ENCODE peak calls at places on chromosomes 4 and X, in nine cellular contexts. M, K, Z, L, S, E, D, H and A are unnamed samples.

GRCh38 chrX:136759968-136760367 is 20.8 kb downstream of the ARHGEF6 start:
- ATAC-seq in M (peak; percentile 34), K (peak; percentile 56), Z (peak; percentile 47), L (peak; percentile 65), S (no peak), E (peak; percentile 38), D (no peak), H (peak; percentile 53), A (no peak)

GRCh38 chrX:25020391-25021131 is 4.8 kb upstream of the ARX start:
- ATAC-seq in M (peak; percentile 85), K (peak; percentile 37), Z (peak; percentile 59), L (peak; percentile 72), S (no peak), E (peak; percentile 55), D (no peak), H (peak; percentile 79), A (peak; percentile 27)

GRCh38 chr4:163598489-163598888 is 104.0 kb downstream of the TMA16 start:
- ATAC-seq in M (no peak), K (no peak), Z (no peak), L (no peak), S (no peak), E (no peak), D (no peak), H (no peak), A (no peak)

GRCh38 chrX:13750204-13750603 is 15.7 kb downstream of the OFD1 start:
- ATAC-seq in M (peak; percentile 81), K (peak; percentile 65), Z (peak; percentile 52), L (no peak), S (no peak), E (no peak), D (no peak), H (peak; percentile 60), A (peak; percentile 50)

GRCh38 chrX:43949669-43950068 is 23.5 kb downstream of the NDP start:
- ATAC-seq in M (peak; percentile 68), K (peak; percentile 54), Z (no peak), L (peak; percentile 42), S (no peak), E (no peak), D (no peak), H (peak; percentile 73), A (no peak)

GRCh38 chr4:7960790-7961655 is 21.4 kb upstream of the AFAP1 start:
- ATAC-seq in M (peak; percentile 70), K (peak; percentile 62), Z (peak; percentile 22), L (peak; percentile 72), S (peak; percentile 51), E (no peak), D (no peak), H (peak; percentile 25), A (peak; percentile 82)

GRCh38 chr4:1883583-1883982 is 12.4 kb downstream of the NSD2 start:
- ATAC-seq in M (no peak), K (no peak), Z (no peak), L (no peak), S (no peak), E (no peak), D (peak; percentile 6), H (no peak), A (no peak)

GRCh38 chr4:81136161-81136910 is 78.7 kb downstream of the PRKG2 start:
- ATAC-seq in M (no peak), K (no peak), Z (no peak), L (no peak), S (no peak), E (no peak), D (no peak), H (no peak), A (peak; percentile 89)

GRCh38 chrX:13432776-13433605 is 113.1 kb upstream of the ATXN3L start:
- ATAC-seq in M (no peak), K (no peak), Z (peak; percentile 58), L (no peak), S (no peak), E (no peak), D (no peak), H (no peak), A (peak; percentile 78)

GRCh38 chr4:158850371-158850770 is 81.5 kb downstream of the FNIP2 start:
- ATAC-seq in M (peak; percentile 29), K (no peak), Z (no peak), L (no peak), S (no peak), E (no peak), D (no peak), H (no peak), A (no peak)

GRCh38 chrX:14697453-14697852 is 168.1 kb downstream of the GLRA2 start:
- ATAC-seq in M (peak; percentile 50), K (no peak), Z (no peak), L (peak; percentile 30), S (no peak), E (no peak), D (no peak), H (no peak), A (no peak)

GRCh38 chrX:153343674-153344073 is 9.7 kb downstream of the ZNF275 start:
- ATAC-seq in M (no peak), K (no peak), Z (no peak), L (no peak), S (no peak), E (no peak), D (no peak), H (no peak), A (no peak)

GRCh38 chr4:109472343-109472761 is 38.7 kb downstream of the SEC24B start:
- ATAC-seq in M (peak; percentile 69), K (no peak), Z (peak; percentile 76), L (peak; percentile 60), S (peak; percentile 65), E (no peak), D (no peak), H (no peak), A (no peak)

GRCh38 chrX:48476919-48477318 is 920 bp downstream of the FTSJ1 start:
- ATAC-seq in M (no peak), K (no peak), Z (no peak), L (no peak), S (no peak), E (no peak), D (no peak), H (no peak), A (no peak)

GRCh38 chrX:24229967-24230366 is 80.4 kb downstream of the ZFX start:
- ATAC-seq in M (peak; percentile 93), K (no peak), Z (no peak), L (no peak), S (peak; percentile 86), E (no peak), D (no peak), H (no peak), A (no peak)

GRCh38 chr4:77156533-77156911 is 485 bp upstream of the CCNG2 start:
- ATAC-seq in M (peak; percentile 86), K (peak; percentile 95), Z (peak; percentile 97), L (peak; percentile 92), S (peak; percentile 96), E (peak; percentile 97), D (peak; percentile 96), H (peak; percentile 90), A (peak; percentile 95)

GRCh38 chr4:77158487-77158861 is 1.5 kb downstream of the CCNG2 start:
- ATAC-seq in M (no peak), K (no peak), Z (no peak), L (no peak), S (no peak), E (no peak), D (no peak), H (no peak), A (no peak)

GRCh38 chr4:77157859-77158486 is 966 bp downstream of the CCNG2 start:
- ATAC-seq in M (peak; percentile 78), K (peak; percentile 11), Z (peak; percentile 79), L (peak; percentile 60), S (peak; percentile 49), E (peak; percentile 84), D (peak; percentile 91), H (peak; percentile 55), A (peak; percentile 79)

GRCh38 chr4:77155631-77156345 is 1.2 kb upstream of the CCNG2 start:
- ATAC-seq in M (no peak), K (no peak), Z (no peak), L (no peak), S (no peak), E (no peak), D (no peak), H (no peak), A (no peak)

GRCh38 chr4:77156912-77157858 is at the start of gene CCNG2:
- ATAC-seq in M (peak; percentile 53), K (peak; percentile 33), Z (peak; percentile 69), L (peak; percentile 38), S (peak; percentile 57), E (peak; percentile 78), D (peak; percentile 76), H (peak; percentile 56), A (peak; percentile 52)
- TF ChIP-seq CTCF in M (no peak), K (no peak), Z (no peak), L (no peak), S (peak; percentile 0), E (peak; percentile 7), D (no peak), H (no peak), A (peak; percentile 19)

GRCh38 chr4:165343353-165344191 is 16.1 kb downstream of the MSMO1 start:
- ATAC-seq in M (peak; percentile 37), K (no peak), Z (no peak), L (no peak), S (peak; percentile 42), E (no peak), D (no peak), H (no peak), A (no peak)
- TF ChIP-seq CTCF in M (no peak), K (peak; percentile 44), Z (no peak), L (no peak), S (peak; percentile 25), E (peak; percentile 34), D (no peak), H (no peak), A (no peak)

GRCh38 chr4:185221912-185222311 is 12.5 kb downstream of the SNX25 start:
- ATAC-seq in M (no peak), K (no peak), Z (no peak), L (no peak), S (no peak), E (no peak), D (no peak), H (no peak), A (no peak)
- TF ChIP-seq CTCF in M (no peak), K (no peak), Z (no peak), L (no peak), S (no peak), E (no peak), D (no peak), H (no peak), A (no peak)

GRCh38 chr4:154744341-154744948 is 645 bp downstream of the LRAT start:
- ATAC-seq in M (peak; percentile 11), K (no peak), Z (no peak), L (no peak), S (no peak), E (no peak), D (no peak), H (no peak), A (no peak)

GRCh38 chr4:154741131-154741530 is 2.7 kb upstream of the LRAT start:
- ATAC-seq in M (no peak), K (no peak), Z (no peak), L (no peak), S (no peak), E (no peak), D (no peak), H (no peak), A (no peak)

GRCh38 chr4:154741877-154742851 is 1.6 kb upstream of the LRAT start:
- ATAC-seq in M (no peak), K (no peak), Z (no peak), L (no peak), S (no peak), E (no peak), D (no peak), H (no peak), A (no peak)

GRCh38 chr4:154740462-154740861 is 3.3 kb upstream of the LRAT start:
- ATAC-seq in M (no peak), K (no peak), Z (no peak), L (no peak), S (no peak), E (no peak), D (no peak), H (no peak), A (no peak)

GRCh38 chr4:154743683-154744340 is at the start of gene LRAT:
- ATAC-seq in M (peak; percentile 95), K (peak; percentile 66), Z (no peak), L (peak; percentile 89), S (peak; percentile 95), E (peak; percentile 94), D (no peak), H (peak; percentile 65), A (peak; percentile 68)
- TF ChIP-seq CTCF in M (no peak), K (no peak), Z (no peak), L (no peak), S (peak; percentile 67), E (peak; percentile 17), D (no peak), H (no peak), A (no peak)